ENCODE peak calls at places on chromosome 13, in nine cellular contexts. N, M, Q, P, O, U, X, A and S are unnamed samples.

GRCh38 chr13:32728327-32728726 is 142.1 kb downstream of the PDS5B start:
- DNase-seq in N (no peak), M (no peak), Q (no peak), P (no peak), O (no peak), U (no peak), X (no peak), A (no peak), S (no peak)

GRCh38 chr13:110758195-110758594 is 44.7 kb downstream of the ING1 start:
- DNase-seq in N (no peak), M (peak), Q (no peak), P (peak), O (no peak), U (peak), X (peak), A (peak), S (no peak)

GRCh38 chr13:44810067-44810840 is 179.0 kb downstream of the NUFIP1 start:
- DNase-seq in N (no peak), M (no peak), Q (no peak), P (peak), O (no peak), U (peak), X (peak), A (peak), S (peak)

GRCh38 chr13:77832339-77833100 is 86.1 kb downstream of the EDNRB start:
- DNase-seq in N (no peak), M (peak), Q (no peak), P (peak), O (no peak), U (no peak), X (no peak), A (peak), S (no peak)

GRCh38 chr13:47484564-47484963 is 516.5 kb downstream of the SUCLA2 start:
- DNase-seq in N (no peak), M (peak), Q (no peak), P (peak), O (no peak), U (peak), X (peak), A (peak), S (no peak)

GRCh38 chr13:45365558-45365885 is 24.5 kb upstream of the TPT1 start:
- DNase-seq in N (no peak), M (no peak), Q (no peak), P (no peak), O (no peak), U (peak), X (no peak), A (no peak), S (no peak)

GRCh38 chr13:84864341-84864740 is 934.9 kb downstream of the SLITRK6 start:
- DNase-seq in N (no peak), M (no peak), Q (no peak), P (no peak), O (no peak), U (no peak), X (no peak), A (no peak), S (no peak)

GRCh38 chr13:100809856-100810255 is 135.3 kb upstream of the TMTC4 start:
- DNase-seq in N (no peak), M (no peak), Q (no peak), P (no peak), O (no peak), U (no peak), X (no peak), A (no peak), S (no peak)

GRCh38 chr13:110228936-110229904 is 77.7 kb downstream of the COL4A1 start:
- DNase-seq in N (no peak), M (peak), Q (no peak), P (no peak), O (no peak), U (no peak), X (peak), A (no peak), S (no peak)

GRCh38 chr13:102814025-102814607 is 15.2 kb downstream of the BIVM start:
- DNase-seq in N (no peak), M (no peak), Q (no peak), P (no peak), O (no peak), U (no peak), X (no peak), A (no peak), S (peak)

GRCh38 chr13:44142540-44142867 is 231.1 kb upstream of the SERP2 start:
- DNase-seq in N (no peak), M (no peak), Q (no peak), P (no peak), O (no peak), U (no peak), X (no peak), A (no peak), S (no peak)

GRCh38 chr13:61095885-61096284 is 319.8 kb downstream of the PCDH20 start:
- DNase-seq in N (no peak), M (no peak), Q (no peak), P (no peak), O (no peak), U (no peak), X (no peak), A (no peak), S (no peak)
- TF ChIP-seq CTCF in N (no peak), M (no peak), Q (no peak), P (no peak), O (no peak), U (no peak), X (no peak), A (no peak), S (no peak)

GRCh38 chr13:74066937-74067336 is 67.3 kb downstream of the KLF12 start:
- DNase-seq in N (no peak), M (no peak), Q (no peak), P (peak), O (no peak), U (no peak), X (no peak), A (peak), S (no peak)

GRCh38 chr13:74063533-74064100 is 70.6 kb downstream of the KLF12 start:
- DNase-seq in N (no peak), M (no peak), Q (no peak), P (no peak), O (no peak), U (no peak), X (no peak), A (no peak), S (no peak)

GRCh38 chr13:74062933-74063332 is 71.3 kb downstream of the KLF12 start:
- DNase-seq in N (peak), M (peak), Q (no peak), P (peak), O (peak), U (no peak), X (peak), A (peak), S (peak)

GRCh38 chr13:74064805-74065204 is 69.4 kb downstream of the KLF12 start:
- DNase-seq in N (no peak), M (no peak), Q (no peak), P (no peak), O (no peak), U (peak), X (no peak), A (no peak), S (no peak)

DNA sequence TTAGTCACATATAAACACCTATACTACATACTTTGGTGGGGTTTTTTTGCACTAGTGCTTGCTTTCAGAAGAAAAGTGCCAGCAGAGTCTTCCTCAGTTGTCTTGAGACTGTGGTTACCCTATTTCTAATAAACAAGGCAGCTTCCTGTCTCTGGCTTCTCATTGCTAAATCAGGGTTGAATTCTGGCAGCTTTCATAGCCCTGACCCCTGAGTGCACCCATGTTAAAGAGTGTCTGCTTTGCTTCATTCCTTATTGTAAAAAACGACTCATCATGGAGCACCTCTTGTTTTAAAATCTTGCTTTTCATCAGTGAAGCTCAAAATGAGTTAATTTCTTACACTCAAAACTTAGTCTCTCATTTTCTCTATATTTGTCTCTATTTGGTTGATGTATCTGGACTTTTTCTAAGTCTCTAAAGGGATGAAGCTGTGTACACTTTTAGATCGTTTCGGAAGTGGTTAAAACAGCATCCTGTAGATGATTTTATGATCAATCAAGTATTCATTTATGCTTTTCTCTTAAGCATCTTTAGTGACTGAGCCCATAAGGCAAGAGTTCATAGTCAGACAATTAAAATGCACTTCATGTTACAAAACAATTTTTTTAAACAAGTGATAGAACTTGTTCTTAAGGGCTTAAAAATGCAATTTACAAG is 72.1 kb downstream of the KLF12 start:
- DNase-seq in N (peak), M (peak), Q (no peak), P (peak), O (peak), U (no peak), X (peak), A (peak), S (peak)
- H3K4me3 ChIP-seq in N (peak), M (no peak), Q (no peak), P (no peak), O (no peak), U (no peak), X (no peak), A (no peak), S (peak)

DNA sequence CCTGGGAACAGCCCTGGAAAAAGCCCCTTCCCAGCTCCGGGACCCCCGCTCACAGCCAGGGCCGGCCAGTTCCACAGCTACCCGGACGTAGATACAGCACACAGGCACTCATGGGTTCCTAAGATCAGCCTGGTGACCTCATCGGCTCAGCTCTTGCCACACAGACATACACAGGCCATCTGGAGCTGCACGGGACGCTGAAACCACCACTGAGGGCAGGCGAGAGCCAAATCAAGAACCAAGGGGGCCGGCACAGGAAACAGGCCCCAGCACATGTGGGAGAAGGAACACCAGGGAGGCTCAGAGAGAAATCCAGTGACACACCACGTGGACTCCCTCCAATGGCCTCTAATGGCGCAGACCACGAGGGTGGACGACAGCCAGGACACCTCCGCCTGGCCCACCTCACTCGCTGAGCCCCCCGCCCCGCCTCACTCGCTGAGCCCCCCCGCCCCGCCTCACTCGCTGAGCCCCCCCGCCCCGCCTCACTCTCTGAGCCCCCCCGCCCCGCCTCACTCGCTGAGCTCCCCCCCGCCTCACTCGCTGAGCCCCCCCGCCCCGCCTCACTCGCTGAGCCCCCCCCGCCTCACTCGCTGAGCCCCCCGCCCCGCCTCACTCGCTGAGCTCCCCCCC is 69.7 kb upstream of the C13orf46 start:
- DNase-seq in N (no peak), M (peak), Q (no peak), P (peak), O (no peak), U (no peak), X (peak), A (peak), S (peak)
- TF ChIP-seq CTCF in N (peak), M (peak), Q (no peak), P (peak), O (no peak), U (no peak), X (peak), A (no peak), S (peak)

DNA sequence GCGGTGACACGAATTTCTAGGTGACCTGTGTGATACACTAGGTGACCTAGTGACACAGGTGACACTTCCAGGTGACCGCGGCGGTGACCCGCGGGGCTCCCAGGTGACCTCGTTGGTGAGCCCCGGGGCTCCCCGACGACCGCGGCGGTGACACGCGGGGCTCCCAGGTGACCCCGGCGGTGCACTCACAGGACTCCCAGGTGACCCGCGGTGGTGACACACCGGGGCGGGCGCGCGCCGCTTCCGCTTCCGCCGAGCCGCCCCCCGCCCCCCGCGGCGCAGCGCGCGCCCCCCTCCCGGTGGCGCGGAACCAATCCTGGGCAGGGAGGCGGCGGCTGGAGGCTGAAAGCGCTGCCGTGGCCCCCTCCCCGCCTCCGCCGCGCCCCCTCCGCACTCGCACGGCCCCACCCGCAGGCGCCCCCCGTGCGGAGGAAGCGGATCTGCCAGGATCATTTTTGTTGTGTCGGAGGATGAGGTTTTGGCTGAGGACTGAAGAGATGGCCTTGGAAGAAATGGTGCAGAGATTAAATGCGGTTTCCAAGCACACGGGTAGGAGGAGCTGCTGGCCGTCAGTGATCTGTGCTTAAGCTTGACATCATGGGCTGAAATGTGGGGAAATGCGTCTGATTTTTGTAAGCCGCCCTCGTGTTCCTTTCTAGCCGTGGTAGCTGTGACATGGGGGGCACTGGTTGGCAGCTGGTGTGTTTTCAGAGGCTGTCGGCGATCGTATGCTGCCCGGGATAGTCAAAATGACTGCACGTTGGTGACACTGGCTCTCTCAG is at the start of gene MCF2L:
- DNase-seq in N (peak), M (peak), Q (peak), P (peak), O (peak), U (peak), X (no peak), A (peak), S (peak)
- H3K4me3 ChIP-seq in N (peak), M (no peak), Q (peak), P (peak), O (peak), U (peak), X (no peak), A (peak), S (no peak)

GRCh38 chr13:21176195-21176981 is at the start of the genes MRPL57 and SKA3:
- DNase-seq in N (peak), M (peak), Q (peak), P (peak), O (peak), U (peak), X (peak), A (peak), S (peak)
- TF ChIP-seq CTCF in N (peak), M (peak), Q (no peak), P (no peak), O (no peak), U (no peak), X (peak), A (no peak), S (no peak)

DNA sequence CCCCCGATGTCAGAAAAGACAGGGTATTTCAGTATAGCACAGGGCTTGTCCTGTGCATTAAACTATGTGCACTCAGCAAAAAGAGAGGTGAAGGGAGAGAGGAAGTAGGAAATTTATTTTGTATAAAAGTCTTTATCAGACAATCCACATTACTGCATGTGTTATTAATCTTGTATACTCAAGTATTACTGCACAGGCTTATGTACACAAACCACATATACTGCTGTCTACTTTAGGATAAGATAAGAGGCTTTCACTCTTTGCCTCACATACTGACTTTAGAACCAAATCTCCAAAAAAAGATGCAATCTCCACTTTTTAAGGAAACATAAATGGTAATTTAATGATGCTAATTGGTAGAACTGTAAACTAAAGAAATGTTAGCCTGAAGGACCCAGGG is 500.9 kb downstream of the FOXO1 start:
- DNase-seq in N (no peak), M (no peak), Q (no peak), P (no peak), O (no peak), U (no peak), X (no peak), A (peak), S (no peak)
- H3K4me3 ChIP-seq in N (no peak), M (no peak), Q (no peak), P (no peak), O (no peak), U (no peak), X (no peak), A (no peak), S (no peak)

GRCh38 chr13:71316964-71317363 is 550.0 kb downstream of the DACH1 start:
- DNase-seq in N (no peak), M (no peak), Q (no peak), P (no peak), O (no peak), U (no peak), X (no peak), A (no peak), S (no peak)

GRCh38 chr13:71320452-71320851 is 546.6 kb downstream of the DACH1 start:
- DNase-seq in N (no peak), M (no peak), Q (no peak), P (peak), O (no peak), U (peak), X (peak), A (no peak), S (peak)
- TF ChIP-seq CTCF in N (peak), M (no peak), Q (peak), P (peak), O (no peak), U (peak), X (peak), A (peak), S (peak)

DNA sequence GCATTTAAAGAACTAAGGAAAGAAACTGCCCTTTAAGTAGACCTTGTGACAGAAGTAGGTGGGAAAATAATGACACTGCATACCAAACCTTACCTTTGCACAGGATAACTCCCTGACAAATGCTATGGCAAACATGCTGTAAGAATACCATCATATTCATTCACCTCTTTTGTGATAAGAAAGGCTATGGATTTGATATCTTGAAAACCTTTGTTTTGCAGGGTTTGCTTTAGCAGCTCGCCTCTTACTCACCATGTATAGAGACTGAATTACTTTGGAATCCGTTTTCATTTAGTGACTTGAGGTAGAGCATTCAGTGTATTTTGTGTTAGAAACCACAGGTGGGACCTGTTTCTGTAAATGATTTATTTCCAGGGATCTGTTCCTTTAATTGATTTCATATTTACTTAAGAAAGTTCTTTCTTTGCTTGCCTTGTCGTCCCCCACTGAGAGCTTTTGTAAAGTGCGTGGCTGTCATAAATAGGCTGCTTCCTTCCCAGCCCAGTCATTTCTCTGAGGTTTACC is 80.2 kb downstream of the KLF5 start:
- DNase-seq in N (no peak), M (no peak), Q (peak), P (no peak), O (no peak), U (peak), X (no peak), A (no peak), S (no peak)
- H3K4me3 ChIP-seq in N (no peak), M (no peak), Q (no peak), P (no peak), O (no peak), U (peak), X (no peak), A (no peak), S (no peak)

GRCh38 chr13:67075239-67075638 is 154.9 kb downstream of the PCDH9 start:
- DNase-seq in N (no peak), M (no peak), Q (no peak), P (peak), O (no peak), U (peak), X (no peak), A (no peak), S (no peak)
- TF ChIP-seq CTCF in N (no peak), M (peak), Q (peak), P (peak), O (no peak), U (peak), X (peak), A (no peak), S (no peak)

DNA sequence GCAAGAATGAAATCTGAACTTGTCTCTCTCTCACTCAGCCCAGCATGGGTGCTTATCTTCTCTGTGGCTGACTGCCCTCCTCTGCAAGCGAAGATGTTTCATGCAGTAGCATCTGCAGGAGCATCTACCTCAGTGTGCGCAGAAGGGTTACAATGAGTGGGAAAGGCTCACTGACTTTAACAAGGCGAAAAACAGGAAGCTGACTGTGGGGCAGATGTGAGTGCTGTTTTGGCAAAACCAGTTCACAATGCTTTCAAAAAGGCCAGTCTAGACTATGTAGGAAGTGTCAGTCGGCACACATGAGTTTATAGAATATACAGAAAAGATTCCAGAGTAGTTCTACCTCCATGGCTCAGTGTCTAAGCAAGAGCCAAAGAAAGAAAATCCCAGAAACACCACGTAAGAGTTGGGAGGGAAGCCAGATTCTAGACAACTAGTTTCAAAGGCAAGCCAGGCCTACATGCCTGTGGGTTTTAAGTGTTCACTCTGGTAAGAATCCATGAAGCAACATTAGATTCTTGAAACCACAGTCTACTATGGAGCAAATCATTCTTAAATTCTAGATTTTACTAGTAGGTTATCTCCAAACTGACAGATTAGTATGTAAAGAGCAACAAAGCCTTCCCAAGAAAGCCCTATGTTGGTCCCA is 124.5 kb downstream of the ABCC4 start:
- DNase-seq in N (no peak), M (peak), Q (no peak), P (peak), O (peak), U (no peak), X (no peak), A (peak), S (no peak)
- H3K4me3 ChIP-seq in N (no peak), M (no peak), Q (no peak), P (no peak), O (no peak), U (no peak), X (no peak), A (no peak), S (no peak)